ENCODE peak calls at places on chromosomes 1 and 21, in five cellular contexts. H is tibial nerve, V is lower lobe of right lung, C is mammary epithelial cell, M is pancreas. Y is an unnamed sample.

GRCh38 chr1:202501281-202501680 is 152.8 kb downstream of the PPP1R12B start:
- DNase-seq in H (no peak), V (no peak), C (peak), M (no peak), Y (no peak)

GRCh38 chr1:55059302-55060132 is 20.2 kb downstream of the PCSK9 start:
- DNase-seq in H (no peak), V (no peak), C (no peak), M (no peak), Y (no peak)

GRCh38 chr21:41482321-41482720 is 25.6 kb downstream of the TMPRSS2 start:
- DNase-seq in H (no peak), V (no peak), C (peak), M (no peak), Y (no peak)

GRCh38 chr1:234886081-234886874 is 242.4 kb downstream of the TOMM20 start:
- DNase-seq in H (no peak), V (no peak), C (peak), M (peak), Y (no peak)

GRCh38 chr1:206682111-206682510 is 2.6 kb upstream of the MAPKAPK2 start:
- DNase-seq in H (no peak), V (no peak), C (no peak), M (no peak), Y (no peak)

GRCh38 chr21:42478504-42478903 is 17.5 kb downstream of the RSPH1 start:
- DNase-seq in H (no peak), V (no peak), C (no peak), M (no peak), Y (no peak)

GRCh38 chr1:90800012-90800717 is 83.1 kb upstream of the BARHL2 start:
- DNase-seq in H (no peak), V (no peak), C (no peak), M (no peak), Y (no peak)

GRCh38 chr1:75423616-75424015 is 187.3 kb downstream of the SLC44A5 start:
- DNase-seq in H (no peak), V (no peak), C (no peak), M (no peak), Y (no peak)

GRCh38 chr1:2921970-2922686 is 99.1 kb upstream of the ACTRT2 start:
- DNase-seq in H (no peak), V (no peak), C (no peak), M (peak), Y (no peak)

GRCh38 chr1:71015745-71016144 is 31.9 kb downstream of the PTGER3 start:
- DNase-seq in H (no peak), V (no peak), C (no peak), M (no peak), Y (no peak)

GRCh38 chr1:11337536-11338350 is 64.7 kb downstream of the UBIAD1 start:
- DNase-seq in H (no peak), V (peak), C (no peak), M (peak), Y (peak)

GRCh38 chr21:35651166-35651565 is 409.2 kb downstream of the SETD4 start:
- DNase-seq in H (no peak), V (no peak), C (no peak), M (no peak), Y (no peak)

GRCh38 chr1:43446881-43447835 is 6.6 kb downstream of the HYI start:
- DNase-seq in H (no peak), V (peak), C (no peak), M (peak), Y (peak)

GRCh38 chr21:41316641-41317392 is at the start of gene FAM3B:
- DNase-seq in H (no peak), V (peak), C (no peak), M (peak), Y (no peak)

GRCh38 chr21:34935452-34935851 is 113.7 kb downstream of the RUNX1 start:
- DNase-seq in H (no peak), V (no peak), C (peak), M (no peak), Y (no peak)

GRCh38 chr1:78003882-78004718 is 639 bp upstream of the DNAJB4 start:
- DNase-seq in H (no peak), V (no peak), C (peak), M (no peak), Y (no peak)

GRCh38 chr1:156502396-156502748 is 1.8 kb upstream of the MEF2D start:
- DNase-seq in H (no peak), V (no peak), C (no peak), M (no peak), Y (no peak)

GRCh38 chr1:10890391-10891073 is 94.1 kb upstream of the CASZ1 start:
- DNase-seq in H (no peak), V (no peak), C (peak), M (no peak), Y (no peak)

GRCh38 chr1:161013591-161014513 is 7.1 kb downstream of the F11R start:
- DNase-seq in H (peak), V (peak), C (peak), M (peak), Y (no peak)

GRCh38 chr1:55275151-55275748 is 60.1 kb upstream of the USP24 start:
- DNase-seq in H (no peak), V (no peak), C (peak), M (no peak), Y (peak)

GRCh38 chr1:202692959-202693555 is 17.2 kb downstream of the SYT2 start:
- DNase-seq in H (peak), V (peak), C (peak), M (peak), Y (peak)

GRCh38 chr1:241276391-241276790 is 80.6 kb downstream of the RGS7 start:
- DNase-seq in H (no peak), V (no peak), C (no peak), M (no peak), Y (no peak)

GRCh38 chr21:35475768-35476167 is 426.7 kb upstream of the RUNX1 start:
- DNase-seq in H (no peak), V (no peak), C (no peak), M (no peak), Y (no peak)

GRCh38 chr1:233972951-233973635 is 68.6 kb downstream of the SLC35F3 start:
- DNase-seq in H (no peak), V (no peak), C (peak), M (no peak), Y (no peak)

GRCh38 chr21:22925032-22925431 is 1926.8 kb downstream of the NCAM2 start:
- DNase-seq in H (no peak), V (no peak), C (no peak), M (no peak), Y (no peak)

GRCh38 chr21:45539046-45539795 is 3.0 kb downstream of the SLC19A1 start:
- DNase-seq in H (peak), V (peak), C (no peak), M (peak), Y (no peak)

GRCh38 chr1:89566761-89567174 is 42.1 kb downstream of the LRRC8B start:
- DNase-seq in H (peak), V (peak), C (no peak), M (peak), Y (peak)

GRCh38 chr1:171913385-171913784 is 72.1 kb downstream of the DNM3 start:
- DNase-seq in H (no peak), V (no peak), C (peak), M (no peak), Y (no peak)

GRCh38 chr1:208855403-208855802 is 611.2 kb upstream of the PLXNA2 start:
- DNase-seq in H (no peak), V (no peak), C (no peak), M (no peak), Y (no peak)
- TF ChIP-seq CTCF in H (no peak), V (no peak), C (no peak), M (no peak), Y (no peak)

GRCh38 chr1:115138271-115138670 is 49.0 kb upstream of the TSPAN2 start:
- DNase-seq in H (no peak), V (no peak), C (no peak), M (no peak), Y (no peak)

GRCh38 chr1:115135681-115136080 is 46.4 kb upstream of the TSPAN2 start:
- DNase-seq in H (no peak), V (no peak), C (no peak), M (no peak), Y (no peak)

GRCh38 chr1:115136706-115137105 is 47.4 kb upstream of the TSPAN2 start:
- DNase-seq in H (no peak), V (no peak), C (peak), M (no peak), Y (no peak)

GRCh38 chr1:115136106-115136505 is 46.8 kb upstream of the TSPAN2 start:
- DNase-seq in H (no peak), V (no peak), C (peak), M (no peak), Y (no peak)

GRCh38 chr1:115137191-115137590 is 47.9 kb upstream of the TSPAN2 start:
- DNase-seq in H (no peak), V (no peak), C (no peak), M (no peak), Y (no peak)
- H3K27ac ChIP-seq in H (no peak), V (no peak), C (no peak), M (no peak), Y (no peak)

DNA sequence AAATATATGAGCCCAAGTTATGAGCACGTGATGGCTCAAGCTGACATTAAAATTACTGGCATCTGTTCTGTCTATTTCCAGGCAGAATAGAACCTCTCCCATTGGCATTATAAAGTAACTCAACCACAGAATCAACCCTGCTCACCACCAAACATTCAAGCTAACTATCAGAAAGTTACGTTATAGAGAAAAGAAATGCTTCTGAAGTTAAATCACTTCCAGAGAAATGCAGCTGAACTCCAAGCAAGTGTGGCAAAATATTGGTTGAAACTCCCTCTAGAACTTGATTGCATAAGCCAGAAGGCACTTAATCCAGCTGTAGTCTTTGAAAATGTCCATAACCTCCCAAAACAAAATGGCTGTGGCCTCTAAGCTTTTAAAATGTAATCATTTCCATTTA is 36.2 kb upstream of the UBE2U start:
- DNase-seq in H (no peak), V (no peak), C (no peak), M (no peak), Y (no peak)
- TF ChIP-seq CTCF in H (no peak), V (no peak), C (no peak), M (no peak), Y (no peak)

DNA sequence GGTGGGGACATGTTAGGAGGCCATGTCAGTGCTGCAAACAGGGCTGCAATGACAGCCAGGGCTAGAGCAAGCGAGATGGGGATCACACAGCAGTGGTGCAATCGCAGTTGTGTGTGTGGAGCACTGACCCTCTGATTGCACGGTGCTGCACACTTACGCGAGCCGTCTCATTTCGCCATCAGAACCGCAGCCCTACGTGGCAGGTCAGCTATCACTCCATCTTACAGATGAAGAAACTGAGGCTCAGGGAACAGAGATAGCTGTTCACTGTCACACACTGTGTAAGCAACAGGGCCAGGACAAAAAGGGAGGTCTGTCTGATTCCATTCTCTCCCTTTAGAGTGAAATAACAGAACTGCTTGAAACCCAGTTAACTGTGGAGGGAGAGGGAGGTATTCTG is 104.8 kb upstream of the SLC45A1 start:
- DNase-seq in H (no peak), V (no peak), C (no peak), M (no peak), Y (no peak)
- H3K27ac ChIP-seq in H (no peak), V (no peak), C (no peak), M (no peak), Y (no peak)